ENCODE peak calls at places on chromosomes 12 and 14, in seven cellular contexts. One of them, this sample, is unnamed.
A peak's percentile ranks its signal among the peaks of the same experiment; 100 is the strongest.

GRCh38 chr14:55120466-55121144 is 8.4 kb upstream of the LGALS3 start:
- DNase-seq in adrenal gland: no peak
- DNase-seq in NB4: peak; percentile 84
- DNase-seq in transverse colon: peak; percentile 48
- DNase-seq in choroid plexus epithelial cell: no peak
- DNase-seq in endothelial cell of umbilical vein: no peak
- DNase-seq in hepatocyte: no peak
- DNase-seq in this sample: peak; percentile 37

GRCh38 chr14:24845851-24846250 is 204.1 kb downstream of the STXBP6 start:
- DNase-seq in NB4: no peak
- DNase-seq in choroid plexus epithelial cell: no peak
- DNase-seq in transverse colon: no peak
- DNase-seq in endothelial cell of umbilical vein: no peak
- DNase-seq in hepatocyte: no peak
- DNase-seq in adrenal gland: no peak
- DNase-seq in this sample: no peak

GRCh38 chr14:70177092-70177491 is 11.7 kb downstream of the SLC8A3 start:
- DNase-seq in hepatocyte: no peak
- DNase-seq in transverse colon: no peak
- DNase-seq in NB4: no peak
- DNase-seq in adrenal gland: no peak
- DNase-seq in choroid plexus epithelial cell: no peak
- DNase-seq in endothelial cell of umbilical vein: no peak
- DNase-seq in this sample: no peak

GRCh38 chr12:15837141-15837781 is 44.9 kb upstream of the STRAP start:
- DNase-seq in transverse colon: no peak
- DNase-seq in NB4: no peak
- DNase-seq in hepatocyte: no peak
- DNase-seq in endothelial cell of umbilical vein: no peak
- DNase-seq in adrenal gland: no peak
- DNase-seq in choroid plexus epithelial cell: no peak
- DNase-seq in this sample: peak; percentile 85

GRCh38 chr14:56998728-56999127 is 188.4 kb upstream of the OTX2 start:
- DNase-seq in transverse colon: no peak
- DNase-seq in endothelial cell of umbilical vein: no peak
- DNase-seq in hepatocyte: no peak
- DNase-seq in choroid plexus epithelial cell: no peak
- DNase-seq in adrenal gland: no peak
- DNase-seq in NB4: no peak
- DNase-seq in this sample: no peak

GRCh38 chr12:6361834-6362233 is 13.5 kb downstream of the SCNN1A start:
- DNase-seq in adrenal gland: peak; percentile 43
- DNase-seq in choroid plexus epithelial cell: no peak
- DNase-seq in NB4: no peak
- DNase-seq in hepatocyte: no peak
- DNase-seq in endothelial cell of umbilical vein: peak; percentile 31
- DNase-seq in transverse colon: peak; percentile 84
- DNase-seq in this sample: no peak

GRCh38 chr12:106586535-106586802 is 3.7 kb downstream of the RFX4 start:
- DNase-seq in transverse colon: no peak
- DNase-seq in adrenal gland: no peak
- DNase-seq in choroid plexus epithelial cell: no peak
- DNase-seq in NB4: no peak
- DNase-seq in endothelial cell of umbilical vein: no peak
- DNase-seq in hepatocyte: no peak
- DNase-seq in this sample: no peak

GRCh38 chr12:111503116-111503515 is 96.0 kb downstream of the ATXN2 start:
- DNase-seq in endothelial cell of umbilical vein: no peak
- DNase-seq in NB4: no peak
- DNase-seq in hepatocyte: no peak
- DNase-seq in transverse colon: no peak
- DNase-seq in adrenal gland: no peak
- DNase-seq in choroid plexus epithelial cell: peak; percentile 26
- DNase-seq in this sample: no peak

GRCh38 chr12:8018666-8019581 is 13.6 kb upstream of the FOXJ2 start:
- DNase-seq in endothelial cell of umbilical vein: no peak
- DNase-seq in NB4: peak; percentile 92
- DNase-seq in adrenal gland: no peak
- DNase-seq in hepatocyte: no peak
- DNase-seq in transverse colon: no peak
- DNase-seq in choroid plexus epithelial cell: no peak
- DNase-seq in this sample: peak; percentile 22

GRCh38 chr12:93572712-93573551 is 457 bp downstream of the SOCS2 start:
- DNase-seq in endothelial cell of umbilical vein: peak; percentile 36
- DNase-seq in choroid plexus epithelial cell: peak; percentile 45
- DNase-seq in NB4: no peak
- DNase-seq in adrenal gland: peak; percentile 25
- DNase-seq in hepatocyte: peak; percentile 55
- DNase-seq in transverse colon: peak; percentile 41
- DNase-seq in this sample: peak; percentile 48

GRCh38 chr12:65720739-65721138 is 103.5 kb upstream of the HMGA2 start:
- DNase-seq in NB4: no peak
- DNase-seq in adrenal gland: no peak
- DNase-seq in endothelial cell of umbilical vein: no peak
- DNase-seq in transverse colon: no peak
- DNase-seq in choroid plexus epithelial cell: no peak
- DNase-seq in hepatocyte: no peak
- DNase-seq in this sample: no peak

GRCh38 chr12:69247253-69248018 is 8.1 kb downstream of the CPSF6 start:
- DNase-seq in choroid plexus epithelial cell: no peak
- DNase-seq in adrenal gland: no peak
- DNase-seq in transverse colon: no peak
- DNase-seq in hepatocyte: no peak
- DNase-seq in NB4: no peak
- DNase-seq in endothelial cell of umbilical vein: no peak
- DNase-seq in this sample: no peak

GRCh38 chr14:31930493-31931225 is 146.4 kb upstream of the ARHGAP5 start:
- DNase-seq in choroid plexus epithelial cell: peak; percentile 40
- DNase-seq in hepatocyte: peak; percentile 23
- DNase-seq in transverse colon: no peak
- DNase-seq in NB4: peak; percentile 11
- DNase-seq in adrenal gland: no peak
- DNase-seq in endothelial cell of umbilical vein: no peak
- DNase-seq in this sample: no peak

GRCh38 chr12:21891763-21892217 is 49.4 kb downstream of the ABCC9 start:
- DNase-seq in transverse colon: peak; percentile 38
- DNase-seq in choroid plexus epithelial cell: no peak
- DNase-seq in hepatocyte: peak; percentile 7
- DNase-seq in adrenal gland: no peak
- DNase-seq in endothelial cell of umbilical vein: no peak
- DNase-seq in NB4: no peak
- DNase-seq in this sample: peak; percentile 30

GRCh38 chr14:32507029-32507984 is 178.2 kb downstream of the AKAP6 start:
- DNase-seq in choroid plexus epithelial cell: peak; percentile 91
- DNase-seq in transverse colon: no peak
- DNase-seq in hepatocyte: no peak
- DNase-seq in NB4: no peak
- DNase-seq in endothelial cell of umbilical vein: no peak
- DNase-seq in adrenal gland: no peak
- DNase-seq in this sample: peak; percentile 80

DNA sequence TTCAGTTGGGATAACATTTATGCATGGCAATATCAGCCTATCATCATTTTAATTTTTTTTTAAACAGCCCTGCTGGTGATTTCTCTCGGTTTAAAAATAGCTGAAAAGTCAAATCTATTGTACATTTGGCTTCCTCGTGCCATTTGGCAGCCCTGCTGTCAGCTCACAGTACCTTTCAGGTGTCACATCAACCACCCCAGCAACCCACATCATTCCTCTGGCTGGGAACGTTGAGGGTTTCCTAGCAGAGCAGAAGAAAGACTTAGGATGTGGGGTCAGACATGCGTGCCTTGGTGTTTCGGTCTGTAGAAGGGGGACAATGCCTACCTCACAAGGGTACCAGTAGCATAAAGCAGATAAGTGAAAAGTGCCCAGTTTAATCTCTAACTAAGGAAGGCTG is 15.8 kb downstream of the PEBP1 start:
- DNase-seq in NB4: no peak
- DNase-seq in transverse colon: no peak
- DNase-seq in endothelial cell of umbilical vein: no peak
- DNase-seq in adrenal gland: no peak
- DNase-seq in hepatocyte: no peak
- DNase-seq in choroid plexus epithelial cell: no peak
- DNase-seq in this sample: no peak
- H3K4me3 ChIP-seq in NB4: no peak overlapping the region
- H3K4me3 ChIP-seq in transverse colon: no peak overlapping the region
- H3K4me3 ChIP-seq in endothelial cell of umbilical vein: no peak overlapping the region
- H3K4me3 ChIP-seq in adrenal gland: no peak overlapping the region
- H3K4me3 ChIP-seq in hepatocyte: no peak overlapping the region
- H3K4me3 ChIP-seq in choroid plexus epithelial cell: no peak overlapping the region
- H3K4me3 ChIP-seq in this sample: no peak overlapping the region

DNA sequence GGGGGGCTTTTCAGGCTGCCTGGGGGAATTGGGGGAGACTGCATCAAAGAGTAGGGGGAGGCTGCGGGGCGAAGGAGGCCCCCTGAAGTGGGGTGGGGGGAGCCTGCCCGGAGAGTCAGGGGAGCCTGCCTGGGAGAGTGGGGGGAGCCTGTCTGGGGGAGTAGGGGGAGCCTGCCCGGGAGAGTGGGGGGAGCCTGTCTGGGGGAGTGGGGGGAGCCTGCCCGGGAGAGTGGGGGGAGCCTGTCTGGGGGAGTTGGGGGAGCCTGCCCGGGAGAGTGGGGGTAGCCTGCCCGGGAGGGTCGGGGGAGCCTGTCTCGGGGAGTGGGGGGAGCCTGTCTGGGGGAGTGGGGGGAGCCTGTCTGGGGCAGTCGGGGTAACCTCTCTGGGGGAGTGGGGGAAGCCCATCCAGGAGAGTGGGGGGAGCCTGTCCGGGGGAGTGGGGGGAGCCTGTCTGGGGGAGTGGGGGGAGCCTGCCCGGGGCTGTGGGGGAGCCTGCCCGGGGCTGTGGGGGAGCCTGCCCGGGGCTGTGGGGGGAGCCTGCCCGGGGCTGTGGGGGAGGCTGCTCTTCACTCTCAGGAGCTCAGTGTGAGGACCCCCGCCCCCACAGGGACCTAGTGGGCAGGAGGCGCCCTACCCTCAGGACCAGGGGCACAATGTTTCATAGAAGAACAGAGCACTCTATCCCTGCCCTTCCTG is 6.5 kb upstream of the DEGS2 start:
- DNase-seq in hepatocyte: no peak
- DNase-seq in transverse colon: no peak
- DNase-seq in choroid plexus epithelial cell: no peak
- DNase-seq in endothelial cell of umbilical vein: no peak
- DNase-seq in NB4: no peak
- DNase-seq in adrenal gland: no peak
- DNase-seq in this sample: no peak
- H3K4me3 ChIP-seq in hepatocyte: no peak overlapping the region
- H3K4me3 ChIP-seq in transverse colon: peak overlapping the region; percentile 18
- H3K4me3 ChIP-seq in choroid plexus epithelial cell: no peak overlapping the region
- H3K4me3 ChIP-seq in endothelial cell of umbilical vein: no peak overlapping the region
- H3K4me3 ChIP-seq in NB4: no peak overlapping the region
- H3K4me3 ChIP-seq in adrenal gland: no peak overlapping the region
- H3K4me3 ChIP-seq in this sample: no peak overlapping the region

GRCh38 chr14:73784988-73785313 is 66.7 kb upstream of the PTGR2 start:
- DNase-seq in transverse colon: no peak
- DNase-seq in choroid plexus epithelial cell: no peak
- DNase-seq in endothelial cell of umbilical vein: no peak
- DNase-seq in adrenal gland: no peak
- DNase-seq in NB4: no peak
- DNase-seq in hepatocyte: no peak
- DNase-seq in this sample: no peak

GRCh38 chr14:73785336-73785833 is 66.2 kb upstream of the PTGR2 start:
- DNase-seq in adrenal gland: peak; percentile 27
- DNase-seq in hepatocyte: peak; percentile 72
- DNase-seq in endothelial cell of umbilical vein: peak; percentile 75
- DNase-seq in NB4: peak; percentile 75
- DNase-seq in transverse colon: peak; percentile 49
- DNase-seq in choroid plexus epithelial cell: peak; percentile 74
- DNase-seq in this sample: no peak

GRCh38 chr14:73783107-73783727 is 68.4 kb upstream of the PTGR2 start:
- DNase-seq in choroid plexus epithelial cell: peak; percentile 58
- DNase-seq in NB4: no peak
- DNase-seq in transverse colon: no peak
- DNase-seq in adrenal gland: no peak
- DNase-seq in endothelial cell of umbilical vein: no peak
- DNase-seq in hepatocyte: no peak
- DNase-seq in this sample: peak; percentile 87

GRCh38 chr14:73782623-73783022 is 68.4 kb upstream of the PNMA1 start:
- DNase-seq in transverse colon: no peak
- DNase-seq in adrenal gland: no peak
- DNase-seq in hepatocyte: no peak
- DNase-seq in endothelial cell of umbilical vein: no peak
- DNase-seq in NB4: no peak
- DNase-seq in choroid plexus epithelial cell: no peak
- DNase-seq in this sample: no peak

GRCh38 chr14:73784065-73784987 is 67.3 kb upstream of the PTGR2 start:
- DNase-seq in choroid plexus epithelial cell: peak; percentile 74
- DNase-seq in hepatocyte: peak; percentile 48
- DNase-seq in transverse colon: no peak
- DNase-seq in NB4: peak; percentile 87
- DNase-seq in adrenal gland: peak; percentile 41
- DNase-seq in endothelial cell of umbilical vein: no peak
- DNase-seq in this sample: peak; percentile 37
- H3K4me3 ChIP-seq in choroid plexus epithelial cell: no peak overlapping the region
- H3K4me3 ChIP-seq in hepatocyte: no peak overlapping the region
- H3K4me3 ChIP-seq in transverse colon: no peak overlapping the region
- H3K4me3 ChIP-seq in NB4: peak overlapping the region; percentile 83
- H3K4me3 ChIP-seq in adrenal gland: no peak overlapping the region
- H3K4me3 ChIP-seq in endothelial cell of umbilical vein: no peak overlapping the region
- H3K4me3 ChIP-seq in this sample: no peak overlapping the region

DNA sequence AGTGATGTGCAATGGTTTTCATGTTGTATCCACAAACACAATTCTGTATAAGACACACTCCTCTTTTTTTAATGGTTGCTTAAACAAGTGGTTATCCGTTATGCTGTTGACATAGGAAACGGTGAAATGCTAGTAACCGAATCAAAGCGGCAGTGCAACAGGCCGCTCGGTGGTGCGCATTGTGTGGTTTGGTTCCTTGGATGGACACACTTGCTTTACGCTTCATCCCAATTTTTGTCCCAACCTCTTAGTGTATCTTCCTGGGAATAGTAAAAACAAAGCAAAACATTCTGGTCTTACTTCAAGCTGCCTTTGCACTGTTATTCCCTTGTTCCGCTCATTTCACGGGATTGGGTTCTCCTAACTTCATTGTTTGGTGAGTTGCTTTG is 625 bp upstream of the PTGER2 start:
- DNase-seq in transverse colon: no peak
- DNase-seq in choroid plexus epithelial cell: no peak
- DNase-seq in hepatocyte: no peak
- DNase-seq in adrenal gland: no peak
- DNase-seq in endothelial cell of umbilical vein: peak; percentile 3
- DNase-seq in NB4: no peak
- DNase-seq in this sample: peak; percentile 50
- H3K4me3 ChIP-seq in transverse colon: peak overlapping the region; percentile 46
- H3K4me3 ChIP-seq in choroid plexus epithelial cell: peak overlapping the region; percentile 89
- H3K4me3 ChIP-seq in hepatocyte: peak overlapping the region; percentile 52
- H3K4me3 ChIP-seq in adrenal gland: no peak overlapping the region
- H3K4me3 ChIP-seq in endothelial cell of umbilical vein: no peak overlapping the region
- H3K4me3 ChIP-seq in NB4: peak overlapping the region; percentile 40
- H3K4me3 ChIP-seq in this sample: peak overlapping the region; percentile 33

DNA sequence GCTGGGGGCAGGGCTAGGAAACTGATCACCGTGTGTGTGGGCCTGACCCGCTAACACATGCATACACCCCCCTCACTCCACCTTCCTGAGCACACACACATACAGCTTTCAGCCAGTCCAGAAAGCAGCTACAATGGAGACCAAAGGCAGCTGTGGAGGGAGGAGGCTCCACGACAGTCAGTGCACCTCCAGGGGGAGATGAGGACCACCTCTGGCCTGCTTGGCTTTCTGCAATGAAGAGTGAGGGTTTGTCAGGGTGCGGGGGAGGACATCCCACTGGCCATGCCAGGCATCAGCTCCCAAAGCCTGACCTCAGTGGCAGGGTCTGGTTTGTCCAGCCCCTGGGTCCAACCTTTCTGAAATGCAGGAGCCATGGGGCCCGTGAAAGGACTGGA is 35.2 kb downstream of the SLC6A12 start:
- DNase-seq in adrenal gland: no peak
- DNase-seq in NB4: no peak
- DNase-seq in endothelial cell of umbilical vein: no peak
- DNase-seq in transverse colon: no peak
- DNase-seq in hepatocyte: no peak
- DNase-seq in choroid plexus epithelial cell: no peak
- DNase-seq in this sample: no peak
- H3K4me3 ChIP-seq in adrenal gland: no peak overlapping the region
- H3K4me3 ChIP-seq in NB4: no peak overlapping the region
- H3K4me3 ChIP-seq in endothelial cell of umbilical vein: no peak overlapping the region
- H3K4me3 ChIP-seq in transverse colon: no peak overlapping the region
- H3K4me3 ChIP-seq in hepatocyte: no peak overlapping the region
- H3K4me3 ChIP-seq in choroid plexus epithelial cell: no peak overlapping the region
- H3K4me3 ChIP-seq in this sample: no peak overlapping the region